ENCODE peak calls at places on chromosomes 16 and 17, in seven cellular contexts. Y is NK-92 treated with Interleukin-12 subunit alpha and Interleukin-12 subunit beta, amount 100 ng/mL, for 24 hours; D is epithelial cell of esophagus; G is NCI-H460; S is choroid plexus epithelial cell; Z is GM12865; O is activated naive CD8-positive, alpha-beta T cell treated with anti-CD3 and anti-CD28 coated beads for 36 hours. Q is an unnamed sample.

GRCh38 chr16:11329891-11330290 is 15.4 kb upstream of the RMI2 start:
- DNase-seq in Y (no peak), D (no peak), G (no peak), S (no peak), Z (no peak), O (no peak), Q (no peak)

GRCh38 chr16:24396350-24397271 is 140.5 kb downstream of the CACNG3 start:
- DNase-seq in Y (no peak), D (no peak), G (no peak), S (no peak), Z (peak; percentile 46), O (no peak), Q (peak; percentile 78)

GRCh38 chr16:74973304-74973703 is 11.6 kb downstream of the WDR59 start:
- DNase-seq in Y (no peak), D (no peak), G (no peak), S (no peak), Z (no peak), O (no peak), Q (no peak)

GRCh38 chr17:53462393-53462811 is 360.3 kb upstream of the KIF2B start:
- DNase-seq in Y (no peak), D (peak; percentile 61), G (no peak), S (no peak), Z (no peak), O (no peak), Q (no peak)

GRCh38 chr16:50279142-50279865 is 13.0 kb downstream of the ADCY7 start:
- DNase-seq in Y (no peak), D (no peak), G (no peak), S (no peak), Z (no peak), O (no peak), Q (no peak)

GRCh38 chr17:2374549-2375285 is 26.1 kb downstream of the MNT start:
- DNase-seq in Y (no peak), D (peak; percentile 77), G (no peak), S (no peak), Z (no peak), O (no peak), Q (no peak)

GRCh38 chr17:77501751-77502625 is 361.2 kb downstream of the SEC14L1 start:
- DNase-seq in Y (no peak), D (no peak), G (no peak), S (no peak), Z (no peak), O (no peak), Q (no peak)

GRCh38 chr16:81432899-81433560 is 11.6 kb upstream of the CMIP start:
- DNase-seq in Y (no peak), D (no peak), G (no peak), S (no peak), Z (no peak), O (no peak), Q (peak; percentile 83)

GRCh38 chr16:27389272-27389961 is 12.6 kb upstream of the IL21R start:
- DNase-seq in Y (no peak), D (no peak), G (no peak), S (peak; percentile 95), Z (peak; percentile 91), O (no peak), Q (peak; percentile 93)

GRCh38 chr16:70159355-70160348 is 13.9 kb upstream of the CLEC18C start:
- DNase-seq in Y (no peak), D (no peak), G (no peak), S (peak; percentile 36), Z (no peak), O (no peak), Q (no peak)

GRCh38 chr17:65173284-65173793 is 36.2 kb downstream of the RGS9 start:
- DNase-seq in Y (peak; percentile 21), D (peak; percentile 51), G (peak; percentile 15), S (peak; percentile 95), Z (peak; percentile 68), O (peak; percentile 17), Q (no peak)

GRCh38 chr16:643050-643368 is 1.4 kb downstream of the MCRIP2 start:
- DNase-seq in Y (no peak), D (no peak), G (no peak), S (no peak), Z (no peak), O (no peak), Q (no peak)

GRCh38 chr17:2101448-2102257 is 46.8 kb downstream of the HIC1 start:
- DNase-seq in Y (no peak), D (peak; percentile 97), G (no peak), S (peak; percentile 39), Z (no peak), O (peak; percentile 48), Q (no peak)

GRCh38 chr16:78648517-78648916 is 549.1 kb downstream of the WWOX start:
- DNase-seq in Y (no peak), D (no peak), G (no peak), S (peak; percentile 27), Z (no peak), O (no peak), Q (no peak)

GRCh38 chr16:73232555-73233422 is 184.9 kb upstream of the ZFHX3 start:
- DNase-seq in Y (no peak), D (no peak), G (peak; percentile 58), S (peak; percentile 94), Z (no peak), O (no peak), Q (no peak)

GRCh38 chr17:78433780-78434335 is 55.4 kb downstream of the PGS1 start:
- DNase-seq in Y (no peak), D (no peak), G (no peak), S (no peak), Z (no peak), O (no peak), Q (no peak)

GRCh38 chr17:68036304-68037147 is 991 bp downstream of the KPNA2 start:
- DNase-seq in Y (no peak), D (peak; percentile 74), G (peak; percentile 26), S (peak; percentile 18), Z (no peak), O (no peak), Q (no peak)

GRCh38 chr17:17781591-17782424 is 55.0 kb downstream of the SREBF1 start:
- DNase-seq in Y (no peak), D (peak; percentile 49), G (no peak), S (peak; percentile 57), Z (no peak), O (peak; percentile 44), Q (no peak)

GRCh38 chr16:78984887-78985464 is 615.6 kb downstream of the MAF start:
- DNase-seq in Y (no peak), D (no peak), G (no peak), S (no peak), Z (no peak), O (no peak), Q (no peak)

GRCh38 chr17:19238167-19238505 is 970 bp downstream of the EPN2 start:
- DNase-seq in Y (no peak), D (peak; percentile 31), G (peak; percentile 15), S (peak; percentile 12), Z (no peak), O (peak; percentile 3), Q (peak; percentile 10)

GRCh38 chr16:84228321-84228838 is 11.4 kb downstream of the KCNG4 start:
- DNase-seq in Y (no peak), D (peak; percentile 10), G (peak; percentile 68), S (peak; percentile 88), Z (no peak), O (no peak), Q (no peak)

GRCh38 chr17:63693411-63694113 is 6.4 kb downstream of the LIMD2 start:
- DNase-seq in Y (no peak), D (no peak), G (no peak), S (no peak), Z (no peak), O (no peak), Q (no peak)

Q was measured in MM.1S.